ENCODE peak calls at places on chromosomes 2 and 18, in ten cellular contexts. A is psoas muscle, U is PC-9, C is left lung, V is mesendoderm, J is ovary, R is fibroblast of lung, K is osteoblast, H is pancreas, W is astrocyte. P is an unnamed sample.

GRCh38 chr2:47219970-47220369 is 64.9 kb upstream of the STPG4 start:
- DNase-seq in R (no peak), H (no peak), V (no peak), C (no peak), A (no peak), J (no peak), U (no peak), W (no peak), K (no peak), P (no peak)

GRCh38 chr2:190948671-190949070 is 65.3 kb downstream of the STAT1 start:
- DNase-seq in H (no peak), A (no peak), R (no peak), V (peak; percentile 27), J (no peak), K (peak; percentile 2), C (no peak), U (peak; percentile 44), W (peak; percentile 86), P (no peak)

GRCh38 chr2:177604291-177605065 is 211.9 kb downstream of the AGPS start:
- DNase-seq in A (no peak), U (no peak), V (peak; percentile 84), W (peak; percentile 60), K (no peak), C (no peak), J (peak; percentile 65), H (no peak), R (peak; percentile 82), P (peak; percentile 25)

GRCh38 chr18:58110398-58110797 is 66.4 kb downstream of the NEDD4L start:
- DNase-seq in W (no peak), H (no peak), A (no peak), K (no peak), C (no peak), V (no peak), U (no peak), R (no peak), J (no peak), P (no peak)

GRCh38 chr2:10249798-10250197 is 52.9 kb upstream of the HPCAL1 start:
- DNase-seq in K (no peak), R (no peak), V (no peak), A (no peak), J (no peak), H (no peak), C (no peak), U (no peak), W (no peak), P (no peak)

GRCh38 chr2:63590621-63591408 is 2.1 kb downstream of the MDH1 start:
- DNase-seq in W (no peak), K (no peak), H (no peak), V (peak; percentile 53), C (no peak), J (no peak), R (peak; percentile 62), A (no peak), U (no peak), P (no peak)

GRCh38 chr18:50320719-50321118 is 33.2 kb upstream of the CXXC1 start:
- DNase-seq in C (no peak), R (no peak), H (no peak), V (no peak), A (no peak), W (no peak), U (no peak), J (no peak), K (no peak), P (no peak)

GRCh38 chr2:8177550-8177949 is 504.3 kb upstream of the ID2 start:
- DNase-seq in W (no peak), K (no peak), H (no peak), J (no peak), A (no peak), U (no peak), V (no peak), C (no peak), R (no peak), P (no peak)

GRCh38 chr2:11829947-11830707 is 83.7 kb downstream of the LPIN1 start:
- DNase-seq in C (peak; percentile 81), K (peak; percentile 93), J (peak; percentile 66), R (peak; percentile 99), W (peak; percentile 99), U (peak; percentile 99), V (peak; percentile 95), A (peak; percentile 75), H (peak; percentile 52), P (peak; percentile 89)

GRCh38 chr2:133760366-133760765 is 192.1 kb upstream of the NCKAP5 start:
- DNase-seq in U (no peak), H (no peak), C (no peak), R (peak; percentile 96), W (peak; percentile 97), J (no peak), A (no peak), K (no peak), V (no peak), P (no peak)

GRCh38 chr2:12199661-12200258 is 453.3 kb downstream of the LPIN1 start:
- DNase-seq in A (no peak), W (no peak), H (no peak), K (no peak), V (no peak), R (peak; percentile 64), C (no peak), U (no peak), J (no peak), P (no peak)

GRCh38 chr2:148253716-148254115 is 232.8 kb downstream of the MBD5 start:
- DNase-seq in K (no peak), A (no peak), W (peak; percentile 55), V (peak; percentile 54), R (peak; percentile 7), H (no peak), C (no peak), U (no peak), J (no peak), P (no peak)

DNA sequence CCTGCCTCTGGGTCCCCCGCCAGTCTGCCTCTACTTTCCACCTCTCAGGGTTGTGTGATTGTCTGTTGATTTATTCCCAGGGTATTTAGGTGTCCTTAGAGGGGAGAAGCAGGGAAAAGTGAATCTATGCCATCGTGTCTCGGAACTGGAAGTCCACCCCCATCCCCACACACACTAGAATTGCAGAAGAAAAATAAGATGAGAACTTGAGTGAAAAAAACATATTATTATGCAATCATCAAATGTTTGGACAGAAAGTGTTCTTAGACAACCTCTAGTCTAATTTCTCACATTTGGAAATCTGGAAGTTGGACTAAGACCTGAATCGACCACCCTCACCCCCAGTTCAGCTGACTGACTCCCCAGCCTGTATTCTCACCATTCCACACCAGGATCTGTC is 14.1 kb upstream of the CASP8 start:
- DNase-seq in U (no peak), J (no peak), K (no peak), V (no peak), W (no peak), H (no peak), A (no peak), R (no peak), C (no peak), P (no peak)
- H3K27ac ChIP-seq in U (no peak overlapping the region), J (no peak overlapping the region), K (no peak overlapping the region), V (no peak overlapping the region), W (no peak overlapping the region), H (no peak overlapping the region), A (no peak overlapping the region), R (no peak overlapping the region), C (no peak overlapping the region), P (no peak overlapping the region)

GRCh38 chr2:127512362-127512761 is 13.9 kb downstream of the IWS1 start:
- DNase-seq in U (no peak), C (no peak), H (no peak), V (no peak), W (no peak), J (no peak), K (no peak), R (no peak), A (no peak), P (no peak)

GRCh38 chr2:127514076-127514475 is 12.2 kb downstream of the IWS1 start:
- DNase-seq in R (no peak), J (no peak), A (no peak), V (no peak), C (no peak), U (no peak), K (no peak), H (no peak), W (no peak), P (no peak)

GRCh38 chr2:127510073-127510472 is 16.2 kb downstream of the IWS1 start:
- DNase-seq in J (no peak), K (no peak), C (no peak), H (no peak), W (no peak), V (no peak), A (no peak), U (no peak), R (peak; percentile 11), P (no peak)

GRCh38 chr2:127511090-127511489 is 15.2 kb downstream of the IWS1 start:
- DNase-seq in H (no peak), J (no peak), V (no peak), C (no peak), U (no peak), K (no peak), R (no peak), W (no peak), A (no peak), P (no peak)

GRCh38 chr2:127511917-127512316 is 14.4 kb downstream of the IWS1 start:
- DNase-seq in U (no peak), A (no peak), C (no peak), K (no peak), R (no peak), V (peak; percentile 53), W (no peak), J (no peak), H (no peak), P (no peak)
- H3K4me1 ChIP-seq in U (peaks cover 34% of the 10 kb centered on the region), A (peaks cover 97% of the 10 kb centered on the region), C (peaks cover 37% of the 10 kb centered on the region), K (peaks cover 41% of the 10 kb centered on the region), R (peaks cover 17% of the 10 kb centered on the region), V (peaks cover 3% of the 10 kb centered on the region), W (peaks cover 26% of the 10 kb centered on the region), J (peaks cover 17% of the 10 kb centered on the region), H (no peaks in the 10 kb centered on the region), P (peaks cover 46% of the 10 kb centered on the region)

DNA sequence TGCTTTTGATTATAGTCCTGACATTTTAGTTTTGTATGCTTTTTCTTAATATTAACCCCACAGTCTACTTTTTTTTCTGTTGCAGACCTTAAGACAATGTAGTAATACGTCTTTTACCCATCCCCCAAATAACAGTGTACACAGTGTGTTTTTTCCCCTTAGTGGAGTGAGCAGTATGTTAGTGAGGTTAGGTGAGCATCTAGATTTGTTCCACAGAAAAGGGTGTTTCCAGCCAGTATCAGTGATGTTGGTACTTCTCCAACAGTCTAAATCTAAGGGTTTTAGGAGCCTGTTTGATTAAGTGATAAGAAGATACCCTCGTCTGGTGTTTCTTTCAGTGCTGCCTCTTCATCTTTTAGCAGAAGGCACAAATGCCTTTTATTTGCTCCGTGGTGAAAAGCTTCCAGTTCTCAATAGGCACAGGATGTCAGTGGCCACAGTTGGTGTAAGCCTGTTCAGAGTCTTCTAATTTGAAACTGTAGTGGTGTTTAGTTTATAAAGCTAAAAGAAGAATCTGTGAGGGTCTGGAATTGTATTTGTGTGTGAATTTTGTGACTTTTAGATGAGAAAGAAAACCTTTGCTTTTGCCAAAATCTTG is 71.1 kb downstream of the MAP4K4 start:
- DNase-seq in K (no peak), W (no peak), C (no peak), U (no peak), H (no peak), A (no peak), J (no peak), V (no peak), R (no peak), P (no peak)
- H3K27ac ChIP-seq in K (peak overlapping the region; percentile 27), W (no peak overlapping the region), C (no peak overlapping the region), U (peak overlapping the region; percentile 27), H (no peak overlapping the region), A (no peak overlapping the region), J (no peak overlapping the region), V (no peak overlapping the region), R (no peak overlapping the region), P (no peak overlapping the region)

DNA sequence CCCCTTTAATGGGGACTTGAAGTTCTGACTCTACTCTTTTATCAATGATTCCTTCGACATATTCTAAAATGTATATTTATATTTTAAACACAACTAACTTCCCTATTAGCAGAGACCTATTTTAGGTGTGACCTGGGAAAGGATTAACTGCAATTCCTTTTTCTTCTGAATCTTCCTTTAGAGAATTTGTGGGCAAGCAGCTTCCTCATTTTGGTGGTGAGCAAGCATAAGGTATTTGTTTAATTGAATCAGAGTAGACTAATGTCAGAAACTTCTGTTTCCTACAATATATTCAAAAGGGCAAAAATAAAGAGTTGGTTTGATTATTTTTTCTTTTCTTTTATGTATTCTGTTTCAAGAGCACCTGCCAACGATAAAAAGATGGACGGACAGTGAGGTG is 237.0 kb downstream of the IKZF2 start:
- DNase-seq in A (no peak), V (no peak), H (no peak), C (no peak), U (peak; percentile 56), R (no peak), W (no peak), J (no peak), K (no peak), P (no peak)
- H3K4me1 ChIP-seq in A (no peaks in the 10 kb centered on the region), V (peaks cover 4% of the 10 kb centered on the region), H (no peaks in the 10 kb centered on the region), C (peaks cover 3% of the 10 kb centered on the region), U (peaks cover 75% of the 10 kb centered on the region), R (peaks cover 3% of the 10 kb centered on the region), W (no peaks in the 10 kb centered on the region), J (no peaks in the 10 kb centered on the region), K (peaks cover 23% of the 10 kb centered on the region), P (no peaks in the 10 kb centered on the region)